ENCODE peak calls at places on chromosomes 5 and 9, in seven cellular contexts. One of them, this sample, is unnamed.

GRCh38 chr9:35814106-35814840 is 569 bp downstream of the HINT2 start:
- DNase-seq in type B pancreatic cell: no peak
- DNase-seq in lower lobe of right lung: peak
- DNase-seq in globus pallidus: peak
- DNase-seq in progenitor cell of endocrine pancreas: peak
- DNase-seq in occipital lobe: no peak
- DNase-seq in Right ventricle myocardium inferior: peak
- DNase-seq in this sample: peak

GRCh38 chr5:322281-322941 is 897 bp downstream of the AHRR start:
- DNase-seq in type B pancreatic cell: no peak
- DNase-seq in lower lobe of right lung: no peak
- DNase-seq in globus pallidus: no peak
- DNase-seq in progenitor cell of endocrine pancreas: no peak
- DNase-seq in occipital lobe: no peak
- DNase-seq in Right ventricle myocardium inferior: no peak
- DNase-seq in this sample: no peak

GRCh38 chr5:15286659-15287058 is 213.3 kb upstream of the FBXL7 start:
- DNase-seq in type B pancreatic cell: no peak
- DNase-seq in lower lobe of right lung: no peak
- DNase-seq in globus pallidus: peak
- DNase-seq in progenitor cell of endocrine pancreas: no peak
- DNase-seq in occipital lobe: no peak
- DNase-seq in Right ventricle myocardium inferior: no peak
- DNase-seq in this sample: no peak

GRCh38 chr5:50867140-50867539 is 200.7 kb downstream of the PARP8 start:
- DNase-seq in type B pancreatic cell: no peak
- DNase-seq in lower lobe of right lung: no peak
- DNase-seq in globus pallidus: no peak
- DNase-seq in progenitor cell of endocrine pancreas: no peak
- DNase-seq in occipital lobe: no peak
- DNase-seq in Right ventricle myocardium inferior: no peak
- DNase-seq in this sample: no peak

GRCh38 chr5:36073595-36074216 is 7.0 kb upstream of the UGT3A2 start:
- DNase-seq in type B pancreatic cell: no peak
- DNase-seq in lower lobe of right lung: no peak
- DNase-seq in globus pallidus: no peak
- DNase-seq in progenitor cell of endocrine pancreas: no peak
- DNase-seq in occipital lobe: no peak
- DNase-seq in Right ventricle myocardium inferior: no peak
- DNase-seq in this sample: no peak

GRCh38 chr5:14793851-14794250 is 77.7 kb downstream of the ANKH start:
- DNase-seq in type B pancreatic cell: no peak
- DNase-seq in lower lobe of right lung: no peak
- DNase-seq in globus pallidus: no peak
- DNase-seq in progenitor cell of endocrine pancreas: no peak
- DNase-seq in occipital lobe: no peak
- DNase-seq in Right ventricle myocardium inferior: no peak
- DNase-seq in this sample: no peak

GRCh38 chr9:119544492-119544891 is 175.3 kb upstream of the BRINP1 start:
- DNase-seq in type B pancreatic cell: no peak
- DNase-seq in lower lobe of right lung: no peak
- DNase-seq in globus pallidus: no peak
- DNase-seq in progenitor cell of endocrine pancreas: no peak
- DNase-seq in occipital lobe: no peak
- DNase-seq in Right ventricle myocardium inferior: no peak
- DNase-seq in this sample: no peak

GRCh38 chr9:14180077-14180941 is 133.6 kb downstream of the NFIB start:
- DNase-seq in type B pancreatic cell: no peak
- DNase-seq in lower lobe of right lung: no peak
- DNase-seq in globus pallidus: peak
- DNase-seq in progenitor cell of endocrine pancreas: no peak
- DNase-seq in occipital lobe: peak
- DNase-seq in Right ventricle myocardium inferior: no peak
- DNase-seq in this sample: no peak

GRCh38 chr5:11507156-11507910 is 396.9 kb downstream of the CTNND2 start:
- DNase-seq in type B pancreatic cell: no peak
- DNase-seq in lower lobe of right lung: no peak
- DNase-seq in globus pallidus: no peak
- DNase-seq in progenitor cell of endocrine pancreas: no peak
- DNase-seq in occipital lobe: no peak
- DNase-seq in Right ventricle myocardium inferior: no peak
- DNase-seq in this sample: no peak

GRCh38 chr9:1979815-1980367 is 35.3 kb upstream of the SMARCA2 start:
- DNase-seq in type B pancreatic cell: no peak
- DNase-seq in lower lobe of right lung: peak
- DNase-seq in globus pallidus: no peak
- DNase-seq in progenitor cell of endocrine pancreas: no peak
- DNase-seq in occipital lobe: no peak
- DNase-seq in Right ventricle myocardium inferior: peak
- DNase-seq in this sample: peak

GRCh38 chr9:117494401-117495130 is 79.7 kb upstream of the ASTN2 start:
- DNase-seq in type B pancreatic cell: no peak
- DNase-seq in lower lobe of right lung: no peak
- DNase-seq in globus pallidus: peak
- DNase-seq in progenitor cell of endocrine pancreas: no peak
- DNase-seq in occipital lobe: no peak
- DNase-seq in Right ventricle myocardium inferior: no peak
- DNase-seq in this sample: peak

GRCh38 chr9:35355954-35356353 is 134.0 kb upstream of the RUSC2 start:
- DNase-seq in type B pancreatic cell: no peak
- DNase-seq in lower lobe of right lung: no peak
- DNase-seq in globus pallidus: no peak
- DNase-seq in progenitor cell of endocrine pancreas: no peak
- DNase-seq in occipital lobe: no peak
- DNase-seq in Right ventricle myocardium inferior: no peak
- DNase-seq in this sample: no peak

GRCh38 chr9:105425817-105426433 is 21.9 kb upstream of the FSD1L start:
- DNase-seq in type B pancreatic cell: no peak
- DNase-seq in lower lobe of right lung: no peak
- DNase-seq in globus pallidus: no peak
- DNase-seq in progenitor cell of endocrine pancreas: no peak
- DNase-seq in occipital lobe: no peak
- DNase-seq in Right ventricle myocardium inferior: no peak
- DNase-seq in this sample: peak

GRCh38 chr9:8871396-8871795 is 1071.8 kb upstream of the DMAC1 start:
- DNase-seq in type B pancreatic cell: no peak
- DNase-seq in lower lobe of right lung: no peak
- DNase-seq in globus pallidus: peak
- DNase-seq in progenitor cell of endocrine pancreas: no peak
- DNase-seq in occipital lobe: no peak
- DNase-seq in Right ventricle myocardium inferior: no peak
- DNase-seq in this sample: no peak

GRCh38 chr5:179906294-179906794 is 1.4 kb downstream of the TBC1D9B start:
- DNase-seq in type B pancreatic cell: no peak
- DNase-seq in lower lobe of right lung: no peak
- DNase-seq in globus pallidus: no peak
- DNase-seq in progenitor cell of endocrine pancreas: no peak
- DNase-seq in occipital lobe: no peak
- DNase-seq in Right ventricle myocardium inferior: no peak
- DNase-seq in this sample: peak

GRCh38 chr5:9419794-9420193 is 126.1 kb downstream of the SEMA5A start:
- DNase-seq in type B pancreatic cell: no peak
- DNase-seq in lower lobe of right lung: no peak
- DNase-seq in globus pallidus: no peak
- DNase-seq in progenitor cell of endocrine pancreas: no peak
- DNase-seq in occipital lobe: no peak
- DNase-seq in Right ventricle myocardium inferior: no peak
- DNase-seq in this sample: no peak

GRCh38 chr5:16857635-16858034 is 78.5 kb downstream of the MYO10 start:
- DNase-seq in type B pancreatic cell: no peak
- DNase-seq in lower lobe of right lung: peak
- DNase-seq in globus pallidus: no peak
- DNase-seq in progenitor cell of endocrine pancreas: no peak
- DNase-seq in occipital lobe: no peak
- DNase-seq in Right ventricle myocardium inferior: no peak
- DNase-seq in this sample: no peak

GRCh38 chr5:76679231-76679630 is 36.7 kb upstream of the F2R start:
- DNase-seq in type B pancreatic cell: no peak
- DNase-seq in lower lobe of right lung: no peak
- DNase-seq in globus pallidus: no peak
- DNase-seq in progenitor cell of endocrine pancreas: no peak
- DNase-seq in occipital lobe: no peak
- DNase-seq in Right ventricle myocardium inferior: no peak
- DNase-seq in this sample: no peak

GRCh38 chr9:124776952-124777645 is at the start of gene OLFML2A:
- DNase-seq in type B pancreatic cell: no peak
- DNase-seq in lower lobe of right lung: no peak
- DNase-seq in globus pallidus: no peak
- DNase-seq in progenitor cell of endocrine pancreas: no peak
- DNase-seq in occipital lobe: no peak
- DNase-seq in Right ventricle myocardium inferior: no peak
- DNase-seq in this sample: peak

GRCh38 chr5:133735346-133735745 is 123.0 kb upstream of the FSTL4 start:
- DNase-seq in type B pancreatic cell: no peak
- DNase-seq in lower lobe of right lung: no peak
- DNase-seq in globus pallidus: no peak
- DNase-seq in progenitor cell of endocrine pancreas: no peak
- DNase-seq in occipital lobe: no peak
- DNase-seq in Right ventricle myocardium inferior: no peak
- DNase-seq in this sample: peak

GRCh38 chr5:40716000-40716399 is 36.3 kb downstream of the PTGER4 start:
- DNase-seq in type B pancreatic cell: no peak
- DNase-seq in lower lobe of right lung: no peak
- DNase-seq in globus pallidus: peak
- DNase-seq in progenitor cell of endocrine pancreas: no peak
- DNase-seq in occipital lobe: peak
- DNase-seq in Right ventricle myocardium inferior: no peak
- DNase-seq in this sample: no peak

GRCh38 chr9:91723420-91724067 is 226.5 kb downstream of the ROR2 start:
- DNase-seq in type B pancreatic cell: no peak
- DNase-seq in lower lobe of right lung: no peak
- DNase-seq in globus pallidus: no peak
- DNase-seq in progenitor cell of endocrine pancreas: no peak
- DNase-seq in occipital lobe: no peak
- DNase-seq in Right ventricle myocardium inferior: no peak
- DNase-seq in this sample: no peak

GRCh38 chr9:5817776-5818336 is 15.1 kb downstream of the ERMP1 start:
- DNase-seq in type B pancreatic cell: no peak
- DNase-seq in lower lobe of right lung: no peak
- DNase-seq in globus pallidus: no peak
- DNase-seq in progenitor cell of endocrine pancreas: no peak
- DNase-seq in occipital lobe: no peak
- DNase-seq in Right ventricle myocardium inferior: no peak
- DNase-seq in this sample: peak

GRCh38 chr5:171496431-171496830 is 77.0 kb downstream of the FGF18 start:
- DNase-seq in type B pancreatic cell: no peak
- DNase-seq in lower lobe of right lung: no peak
- DNase-seq in globus pallidus: no peak
- DNase-seq in progenitor cell of endocrine pancreas: no peak
- DNase-seq in occipital lobe: no peak
- DNase-seq in Right ventricle myocardium inferior: peak
- DNase-seq in this sample: no peak

GRCh38 chr5:1888541-1889251 is 6.0 kb upstream of the IRX4 start:
- DNase-seq in type B pancreatic cell: no peak
- DNase-seq in lower lobe of right lung: peak
- DNase-seq in globus pallidus: no peak
- DNase-seq in progenitor cell of endocrine pancreas: no peak
- DNase-seq in occipital lobe: no peak
- DNase-seq in Right ventricle myocardium inferior: no peak
- DNase-seq in this sample: no peak

GRCh38 chr5:126676195-126676624 is 75.5 kb downstream of the PHAX start:
- DNase-seq in type B pancreatic cell: no peak
- DNase-seq in lower lobe of right lung: no peak
- DNase-seq in globus pallidus: peak
- DNase-seq in progenitor cell of endocrine pancreas: peak
- DNase-seq in occipital lobe: peak
- DNase-seq in Right ventricle myocardium inferior: no peak
- DNase-seq in this sample: peak

GRCh38 chr5:96741911-96742310 is 65.8 kb downstream of the ERAP1 start:
- DNase-seq in type B pancreatic cell: no peak
- DNase-seq in lower lobe of right lung: no peak
- DNase-seq in globus pallidus: no peak
- DNase-seq in progenitor cell of endocrine pancreas: no peak
- DNase-seq in occipital lobe: no peak
- DNase-seq in Right ventricle myocardium inferior: no peak
- DNase-seq in this sample: no peak

GRCh38 chr9:137876781-137877386 is 698 bp upstream of the CACNA1B start:
- DNase-seq in type B pancreatic cell: no peak
- DNase-seq in lower lobe of right lung: no peak
- DNase-seq in globus pallidus: no peak
- DNase-seq in progenitor cell of endocrine pancreas: no peak
- DNase-seq in occipital lobe: no peak
- DNase-seq in Right ventricle myocardium inferior: no peak
- DNase-seq in this sample: no peak